ENCODE peak calls at places on chromosomes 12 and 14, in nine cellular contexts. One of them, this sample, is unnamed.

GRCh38 chr14:93987815-93988476 is 9.2 kb upstream of the CCDC197 start:
- DNase-seq in endothelial cell of umbilical vein: no peak
- DNase-seq in SK-N-SH: no peak
- DNase-seq in stomach: no peak
- DNase-seq in HCT116: no peak
- DNase-seq in suprapubic skin: no peak
- DNase-seq in sigmoid colon: no peak
- DNase-seq in GM23338: peak
- DNase-seq in K562: no peak
- DNase-seq in this sample: no peak

GRCh38 chr12:67161322-67161918 is 107.7 kb upstream of the CAND1 start:
- DNase-seq in endothelial cell of umbilical vein: peak
- DNase-seq in SK-N-SH: peak
- DNase-seq in stomach: peak
- DNase-seq in HCT116: no peak
- DNase-seq in suprapubic skin: no peak
- DNase-seq in sigmoid colon: no peak
- DNase-seq in GM23338: peak
- DNase-seq in K562: peak
- DNase-seq in this sample: peak

GRCh38 chr12:22474970-22475720 is 69.2 kb downstream of the C2CD5 start:
- DNase-seq in endothelial cell of umbilical vein: no peak
- DNase-seq in SK-N-SH: no peak
- DNase-seq in stomach: no peak
- DNase-seq in HCT116: no peak
- DNase-seq in suprapubic skin: no peak
- DNase-seq in sigmoid colon: no peak
- DNase-seq in GM23338: no peak
- DNase-seq in K562: no peak
- DNase-seq in this sample: no peak

GRCh38 chr14:75979071-75979571 is 2.7 kb downstream of the TGFB3 start:
- DNase-seq in endothelial cell of umbilical vein: no peak
- DNase-seq in SK-N-SH: peak
- DNase-seq in stomach: no peak
- DNase-seq in HCT116: no peak
- DNase-seq in suprapubic skin: no peak
- DNase-seq in sigmoid colon: peak
- DNase-seq in GM23338: peak
- DNase-seq in K562: peak
- DNase-seq in this sample: peak

GRCh38 chr14:22460461-22461195 is 128.4 kb downstream of the DAD1 start:
- DNase-seq in endothelial cell of umbilical vein: no peak
- DNase-seq in SK-N-SH: no peak
- DNase-seq in stomach: no peak
- DNase-seq in HCT116: no peak
- DNase-seq in suprapubic skin: no peak
- DNase-seq in sigmoid colon: no peak
- DNase-seq in GM23338: no peak
- DNase-seq in K562: peak
- DNase-seq in this sample: no peak

GRCh38 chr12:6614513-6615177 is 7.5 kb upstream of the CHD4 start:
- DNase-seq in endothelial cell of umbilical vein: no peak
- DNase-seq in SK-N-SH: no peak
- DNase-seq in stomach: no peak
- DNase-seq in HCT116: no peak
- DNase-seq in suprapubic skin: no peak
- DNase-seq in sigmoid colon: no peak
- DNase-seq in GM23338: peak
- DNase-seq in K562: no peak
- DNase-seq in this sample: no peak

GRCh38 chr14:79442776-79443175 is 768.5 kb downstream of the DIO2 start:
- DNase-seq in endothelial cell of umbilical vein: no peak
- DNase-seq in SK-N-SH: no peak
- DNase-seq in stomach: no peak
- DNase-seq in HCT116: no peak
- DNase-seq in suprapubic skin: no peak
- DNase-seq in sigmoid colon: no peak
- DNase-seq in GM23338: no peak
- DNase-seq in K562: no peak
- DNase-seq in this sample: no peak

GRCh38 chr12:127926004-127926403 is 341.0 kb upstream of the TMEM132C start:
- DNase-seq in endothelial cell of umbilical vein: no peak
- DNase-seq in SK-N-SH: peak
- DNase-seq in stomach: no peak
- DNase-seq in HCT116: no peak
- DNase-seq in suprapubic skin: no peak
- DNase-seq in sigmoid colon: no peak
- DNase-seq in GM23338: peak
- DNase-seq in K562: no peak
- DNase-seq in this sample: no peak

DNA sequence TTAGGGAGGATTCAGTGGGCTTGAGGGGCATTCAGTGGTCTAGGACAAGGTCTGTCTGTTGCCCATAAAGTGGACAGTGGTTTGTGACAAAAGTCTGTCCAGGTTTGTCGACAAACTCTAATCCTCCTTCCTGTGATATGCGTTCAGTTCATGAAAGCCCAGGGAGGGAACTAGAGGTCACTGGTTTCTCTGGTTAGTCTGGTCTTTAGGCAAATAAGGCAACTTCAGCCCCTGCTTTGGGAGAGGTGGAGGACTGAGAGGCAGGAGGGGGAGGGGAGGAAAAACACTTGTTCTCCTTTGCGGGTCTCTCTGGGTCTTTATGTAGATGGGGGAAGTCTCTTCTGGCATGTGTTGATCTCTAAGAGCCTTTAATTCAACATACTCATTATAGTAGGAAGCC is 235.1 kb upstream of the PWP1 start:
- DNase-seq in endothelial cell of umbilical vein: no peak
- DNase-seq in SK-N-SH: no peak
- DNase-seq in stomach: no peak
- DNase-seq in HCT116: no peak
- DNase-seq in suprapubic skin: no peak
- DNase-seq in sigmoid colon: no peak
- DNase-seq in GM23338: peak
- DNase-seq in K562: no peak
- DNase-seq in this sample: no peak
- H3K4me3 ChIP-seq in endothelial cell of umbilical vein: no peak
- H3K4me3 ChIP-seq in SK-N-SH: no peak
- H3K4me3 ChIP-seq in stomach: no peak
- H3K4me3 ChIP-seq in HCT116: no peak
- H3K4me3 ChIP-seq in suprapubic skin: no peak
- H3K4me3 ChIP-seq in sigmoid colon: no peak
- H3K4me3 ChIP-seq in GM23338: no peak
- H3K4me3 ChIP-seq in K562: no peak
- H3K4me3 ChIP-seq in this sample: no peak

GRCh38 chr14:50336428-50336827 is 24.3 kb downstream of the DMAC2L start:
- DNase-seq in endothelial cell of umbilical vein: no peak
- DNase-seq in SK-N-SH: no peak
- DNase-seq in stomach: no peak
- DNase-seq in HCT116: no peak
- DNase-seq in suprapubic skin: no peak
- DNase-seq in sigmoid colon: no peak
- DNase-seq in GM23338: peak
- DNase-seq in K562: no peak
- DNase-seq in this sample: no peak

GRCh38 chr14:50334211-50334610 is 22.1 kb downstream of the DMAC2L start:
- DNase-seq in endothelial cell of umbilical vein: no peak
- DNase-seq in SK-N-SH: no peak
- DNase-seq in stomach: no peak
- DNase-seq in HCT116: no peak
- DNase-seq in suprapubic skin: no peak
- DNase-seq in sigmoid colon: no peak
- DNase-seq in GM23338: peak
- DNase-seq in K562: no peak
- DNase-seq in this sample: no peak

GRCh38 chr14:50335389-50335788 is 23.3 kb downstream of the DMAC2L start:
- DNase-seq in endothelial cell of umbilical vein: peak
- DNase-seq in SK-N-SH: peak
- DNase-seq in stomach: no peak
- DNase-seq in HCT116: no peak
- DNase-seq in suprapubic skin: no peak
- DNase-seq in sigmoid colon: peak
- DNase-seq in GM23338: peak
- DNase-seq in K562: no peak
- DNase-seq in this sample: peak

GRCh38 chr14:50338547-50338946 is 26.4 kb downstream of the DMAC2L start:
- DNase-seq in endothelial cell of umbilical vein: no peak
- DNase-seq in SK-N-SH: no peak
- DNase-seq in stomach: no peak
- DNase-seq in HCT116: no peak
- DNase-seq in suprapubic skin: no peak
- DNase-seq in sigmoid colon: no peak
- DNase-seq in GM23338: no peak
- DNase-seq in K562: no peak
- DNase-seq in this sample: no peak

DNA sequence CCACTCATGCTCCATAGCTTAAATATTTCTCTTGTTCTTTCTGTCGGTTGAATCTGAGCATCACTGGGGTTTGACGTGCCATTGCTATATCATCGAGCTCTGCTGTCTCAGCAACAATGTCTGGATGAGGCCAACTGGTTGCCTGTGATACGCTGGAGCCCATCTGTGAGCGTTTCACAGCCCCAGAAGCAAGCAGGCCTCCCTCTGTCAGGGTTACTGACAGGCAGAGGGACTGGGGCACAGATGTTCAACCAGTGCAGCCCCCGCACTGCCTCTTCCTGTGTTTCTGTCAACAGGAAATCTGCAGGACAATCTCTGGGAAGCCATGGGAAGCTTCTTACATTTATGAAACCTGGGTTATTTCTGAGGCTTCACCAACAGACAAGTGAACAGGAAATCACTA is 23.9 kb downstream of the DMAC2L start:
- DNase-seq in endothelial cell of umbilical vein: peak
- DNase-seq in SK-N-SH: peak
- DNase-seq in stomach: no peak
- DNase-seq in HCT116: no peak
- DNase-seq in suprapubic skin: no peak
- DNase-seq in sigmoid colon: no peak
- DNase-seq in GM23338: peak
- DNase-seq in K562: peak
- DNase-seq in this sample: no peak
- TF ChIP-seq POLR2AphosphoS5 in endothelial cell of umbilical vein: peak
- TF ChIP-seq POLR2AphosphoS5 in SK-N-SH: peak
- TF ChIP-seq POLR2AphosphoS5 in stomach: no peak
- TF ChIP-seq POLR2AphosphoS5 in HCT116: no peak
- TF ChIP-seq POLR2AphosphoS5 in suprapubic skin: no peak
- TF ChIP-seq POLR2AphosphoS5 in sigmoid colon: no peak
- TF ChIP-seq POLR2AphosphoS5 in GM23338: no peak
- TF ChIP-seq POLR2AphosphoS5 in K562: no peak
- TF ChIP-seq POLR2AphosphoS5 in this sample: peak

DNA sequence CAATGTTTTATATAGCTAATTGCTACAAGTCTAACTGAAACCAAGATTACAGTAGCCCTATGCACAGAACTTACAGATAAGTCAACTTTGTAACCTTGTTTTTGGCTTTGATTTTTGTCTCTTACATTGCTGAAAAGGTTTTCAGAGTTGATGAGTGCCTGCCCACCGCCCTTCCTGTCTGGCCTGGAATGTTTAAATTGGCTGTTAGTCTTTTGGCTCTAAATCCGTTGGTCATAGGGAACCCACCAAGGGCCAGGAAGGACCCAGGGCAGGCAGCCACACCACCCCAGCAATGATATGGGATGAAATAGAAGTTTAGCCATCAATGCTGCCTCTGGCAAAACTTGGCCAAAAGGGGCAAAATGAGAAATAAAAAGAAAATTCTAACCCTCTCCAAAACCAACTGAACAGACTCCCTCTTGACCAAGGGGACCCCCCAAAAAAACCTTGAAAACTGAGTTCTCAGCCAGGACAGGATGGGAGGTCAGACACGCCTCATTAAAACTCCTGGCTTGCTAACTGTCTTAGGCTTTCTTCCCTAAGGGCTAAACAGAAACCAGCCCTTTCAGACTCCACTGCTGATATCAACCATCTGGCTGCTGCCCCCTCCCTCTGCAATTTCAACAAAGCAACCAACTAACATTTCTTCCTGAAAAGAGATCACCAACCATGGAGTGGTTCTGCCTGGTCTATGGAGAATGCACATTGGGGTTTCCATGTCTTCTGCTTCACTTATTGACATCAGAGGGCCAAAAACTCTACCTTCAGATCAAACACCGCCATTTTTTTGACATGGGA is 242.1 kb upstream of the NOS1 start:
- DNase-seq in endothelial cell of umbilical vein: peak
- DNase-seq in SK-N-SH: no peak
- DNase-seq in stomach: no peak
- DNase-seq in HCT116: no peak
- DNase-seq in suprapubic skin: no peak
- DNase-seq in sigmoid colon: no peak
- DNase-seq in GM23338: peak
- DNase-seq in K562: no peak
- DNase-seq in this sample: no peak
- TF ChIP-seq CTCF in endothelial cell of umbilical vein: peak
- TF ChIP-seq CTCF in SK-N-SH: no peak
- TF ChIP-seq CTCF in stomach: no peak
- TF ChIP-seq CTCF in HCT116: no peak
- TF ChIP-seq CTCF in suprapubic skin: no peak
- TF ChIP-seq CTCF in sigmoid colon: no peak
- TF ChIP-seq CTCF in GM23338: peak
- TF ChIP-seq CTCF in K562: no peak
- TF ChIP-seq CTCF in this sample: no peak

GRCh38 chr12:124030510-124030909 is 57.5 kb downstream of the ZNF664 start:
- DNase-seq in endothelial cell of umbilical vein: peak
- DNase-seq in SK-N-SH: peak
- DNase-seq in stomach: no peak
- DNase-seq in HCT116: no peak
- DNase-seq in suprapubic skin: no peak
- DNase-seq in sigmoid colon: no peak
- DNase-seq in GM23338: peak
- DNase-seq in K562: peak
- DNase-seq in this sample: no peak

GRCh38 chr12:124027753-124028559 is 54.9 kb downstream of the ZNF664 start:
- DNase-seq in endothelial cell of umbilical vein: no peak
- DNase-seq in SK-N-SH: no peak
- DNase-seq in stomach: no peak
- DNase-seq in HCT116: no peak
- DNase-seq in suprapubic skin: no peak
- DNase-seq in sigmoid colon: no peak
- DNase-seq in GM23338: no peak
- DNase-seq in K562: no peak
- DNase-seq in this sample: no peak

GRCh38 chr12:124028560-124028935 is 55.5 kb downstream of the ZNF664 start:
- DNase-seq in endothelial cell of umbilical vein: no peak
- DNase-seq in SK-N-SH: no peak
- DNase-seq in stomach: no peak
- DNase-seq in HCT116: no peak
- DNase-seq in suprapubic skin: no peak
- DNase-seq in sigmoid colon: no peak
- DNase-seq in GM23338: no peak
- DNase-seq in K562: no peak
- DNase-seq in this sample: no peak

GRCh38 chr12:124031058-124031457 is 58.0 kb downstream of the ZNF664 start:
- DNase-seq in endothelial cell of umbilical vein: no peak
- DNase-seq in SK-N-SH: no peak
- DNase-seq in stomach: no peak
- DNase-seq in HCT116: no peak
- DNase-seq in suprapubic skin: no peak
- DNase-seq in sigmoid colon: no peak
- DNase-seq in GM23338: no peak
- DNase-seq in K562: no peak
- DNase-seq in this sample: no peak

DNA sequence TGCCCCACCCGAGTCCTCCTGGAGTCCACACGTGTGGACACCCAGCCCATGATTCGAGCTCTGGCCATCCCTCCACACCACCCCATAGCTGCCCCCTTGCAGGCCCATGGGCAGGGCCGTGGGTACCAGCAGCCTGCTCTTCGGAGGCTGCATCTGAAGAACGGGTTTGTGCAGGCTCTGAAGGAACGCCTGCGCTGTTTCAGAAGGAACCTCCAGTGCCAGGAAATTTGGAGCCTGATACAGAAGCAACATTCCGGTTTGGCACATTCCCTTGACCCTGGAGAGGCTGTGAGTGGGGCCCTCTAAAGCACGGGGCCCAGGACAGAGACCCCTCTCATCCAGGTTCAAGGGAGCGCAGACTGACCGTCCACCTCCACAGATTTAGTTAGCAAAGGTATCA is 57.0 kb downstream of the ZNF664 start:
- DNase-seq in endothelial cell of umbilical vein: no peak
- DNase-seq in SK-N-SH: no peak
- DNase-seq in stomach: no peak
- DNase-seq in HCT116: no peak
- DNase-seq in suprapubic skin: no peak
- DNase-seq in sigmoid colon: no peak
- DNase-seq in GM23338: no peak
- DNase-seq in K562: no peak
- DNase-seq in this sample: no peak
- H3K4me3 ChIP-seq in endothelial cell of umbilical vein: no peak
- H3K4me3 ChIP-seq in SK-N-SH: no peak
- H3K4me3 ChIP-seq in stomach: no peak
- H3K4me3 ChIP-seq in HCT116: no peak
- H3K4me3 ChIP-seq in suprapubic skin: no peak
- H3K4me3 ChIP-seq in sigmoid colon: no peak
- H3K4me3 ChIP-seq in GM23338: no peak
- H3K4me3 ChIP-seq in K562: no peak
- H3K4me3 ChIP-seq in this sample: no peak